ENCODE peak calls at places on chromosomes 12 and 14, in nine cellular contexts. One of them, this sample, is unnamed.

GRCh38 chr14:55386037-55386798 is 25.4 kb downstream of the ATG14 start:
- DNase-seq in transverse colon: peak
- DNase-seq in suprapubic skin: no peak
- DNase-seq in tibial nerve: no peak
- DNase-seq in SK-N-SH: no peak
- DNase-seq in esophagus muscularis mucosa: no peak
- DNase-seq in stomach: no peak
- DNase-seq in ovary: no peak
- DNase-seq in A549: no peak
- DNase-seq in this sample: no peak

GRCh38 chr14:81208489-81208888 is 12.3 kb downstream of the GTF2A1 start:
- DNase-seq in SK-N-SH: no peak
- DNase-seq in tibial nerve: no peak
- DNase-seq in ovary: no peak
- DNase-seq in suprapubic skin: no peak
- DNase-seq in esophagus muscularis mucosa: no peak
- DNase-seq in stomach: no peak
- DNase-seq in transverse colon: no peak
- DNase-seq in A549: no peak
- DNase-seq in this sample: no peak

GRCh38 chr14:100536141-100536540 is 51.1 kb downstream of the BEGAIN start:
- DNase-seq in SK-N-SH: peak
- DNase-seq in stomach: no peak
- DNase-seq in esophagus muscularis mucosa: no peak
- DNase-seq in transverse colon: no peak
- DNase-seq in tibial nerve: peak
- DNase-seq in suprapubic skin: peak
- DNase-seq in A549: no peak
- DNase-seq in ovary: no peak
- DNase-seq in this sample: peak

GRCh38 chr14:34021096-34021495 is 70.2 kb upstream of the EGLN3 start:
- DNase-seq in ovary: no peak
- DNase-seq in SK-N-SH: no peak
- DNase-seq in transverse colon: no peak
- DNase-seq in suprapubic skin: no peak
- DNase-seq in A549: no peak
- DNase-seq in stomach: no peak
- DNase-seq in tibial nerve: no peak
- DNase-seq in esophagus muscularis mucosa: peak
- DNase-seq in this sample: no peak

GRCh38 chr14:102351023-102351422 is 11.7 kb downstream of the CINP start:
- DNase-seq in suprapubic skin: no peak
- DNase-seq in transverse colon: no peak
- DNase-seq in stomach: no peak
- DNase-seq in tibial nerve: no peak
- DNase-seq in ovary: no peak
- DNase-seq in A549: no peak
- DNase-seq in SK-N-SH: no peak
- DNase-seq in esophagus muscularis mucosa: no peak
- DNase-seq in this sample: no peak

GRCh38 chr12:56778756-56779155 is 15.6 kb downstream of the HSD17B6 start:
- DNase-seq in ovary: no peak
- DNase-seq in suprapubic skin: no peak
- DNase-seq in A549: no peak
- DNase-seq in stomach: no peak
- DNase-seq in tibial nerve: no peak
- DNase-seq in SK-N-SH: no peak
- DNase-seq in esophagus muscularis mucosa: no peak
- DNase-seq in transverse colon: no peak
- DNase-seq in this sample: no peak

GRCh38 chr12:31966558-31967205 is 7.5 kb downstream of the RESF1 start:
- DNase-seq in esophagus muscularis mucosa: no peak
- DNase-seq in tibial nerve: no peak
- DNase-seq in transverse colon: no peak
- DNase-seq in stomach: no peak
- DNase-seq in suprapubic skin: no peak
- DNase-seq in SK-N-SH: no peak
- DNase-seq in A549: no peak
- DNase-seq in ovary: no peak
- DNase-seq in this sample: no peak

GRCh38 chr14:97366400-97366799 is 569.2 kb downstream of the VRK1 start:
- DNase-seq in A549: no peak
- DNase-seq in transverse colon: no peak
- DNase-seq in suprapubic skin: no peak
- DNase-seq in esophagus muscularis mucosa: no peak
- DNase-seq in ovary: no peak
- DNase-seq in stomach: no peak
- DNase-seq in SK-N-SH: no peak
- DNase-seq in tibial nerve: no peak
- DNase-seq in this sample: no peak

GRCh38 chr12:53300187-53300586 is 692 bp downstream of the MYG1 start:
- DNase-seq in A549: peak
- DNase-seq in stomach: no peak
- DNase-seq in ovary: no peak
- DNase-seq in SK-N-SH: peak
- DNase-seq in transverse colon: no peak
- DNase-seq in esophagus muscularis mucosa: no peak
- DNase-seq in tibial nerve: no peak
- DNase-seq in suprapubic skin: no peak
- DNase-seq in this sample: no peak

GRCh38 chr14:67837011-67837624 is 17.5 kb downstream of the RAD51B start:
- DNase-seq in transverse colon: peak
- DNase-seq in A549: peak
- DNase-seq in tibial nerve: no peak
- DNase-seq in SK-N-SH: peak
- DNase-seq in ovary: peak
- DNase-seq in esophagus muscularis mucosa: no peak
- DNase-seq in suprapubic skin: no peak
- DNase-seq in stomach: peak
- DNase-seq in this sample: peak

GRCh38 chr12:43208627-43209026 is 343.4 kb downstream of the ADAMTS20 start:
- DNase-seq in transverse colon: no peak
- DNase-seq in SK-N-SH: no peak
- DNase-seq in A549: no peak
- DNase-seq in stomach: no peak
- DNase-seq in suprapubic skin: no peak
- DNase-seq in tibial nerve: no peak
- DNase-seq in esophagus muscularis mucosa: no peak
- DNase-seq in ovary: no peak
- DNase-seq in this sample: no peak
- TF ChIP-seq EP300 in transverse colon: no peak
- TF ChIP-seq EP300 in SK-N-SH: no peak
- TF ChIP-seq EP300 in A549: no peak
- TF ChIP-seq EP300 in stomach: no peak
- TF ChIP-seq EP300 in suprapubic skin: no peak
- TF ChIP-seq EP300 in tibial nerve: no peak
- TF ChIP-seq EP300 in esophagus muscularis mucosa: no peak
- TF ChIP-seq EP300 in ovary: no peak
- TF ChIP-seq EP300 in this sample: no peak

DNA sequence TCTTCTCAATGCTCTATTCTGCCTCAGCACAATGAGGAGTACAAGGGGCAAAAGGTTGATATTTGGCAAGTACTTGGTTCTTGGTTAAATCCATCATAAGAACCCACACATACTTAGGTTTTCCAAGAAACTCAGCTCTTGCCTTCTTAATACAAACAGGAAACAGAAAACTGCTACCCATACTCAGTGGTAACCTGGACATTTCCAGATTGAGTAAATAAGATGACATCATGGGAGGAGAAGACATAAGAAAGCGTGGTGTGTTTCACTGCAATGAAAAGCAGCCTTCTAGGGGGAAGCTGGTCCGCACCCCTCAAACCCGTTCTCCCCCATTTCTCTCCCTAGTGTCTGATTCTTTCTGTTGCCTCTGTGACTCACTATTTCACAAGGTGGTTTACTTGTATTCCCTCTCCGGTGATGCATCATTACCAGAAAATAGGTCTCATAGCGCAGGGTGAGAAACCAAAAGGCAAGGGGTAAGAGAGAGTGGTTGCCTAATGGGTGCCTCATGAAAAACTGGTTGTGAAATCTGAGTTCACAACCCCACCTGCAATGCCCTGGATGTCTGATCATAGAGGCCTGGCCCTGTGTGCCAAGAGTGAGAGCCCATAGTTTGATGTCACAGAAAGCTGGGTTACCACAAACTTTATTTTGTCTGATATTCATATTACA is 326.5 kb upstream of the TBX3 start:
- DNase-seq in stomach: no peak
- DNase-seq in A549: no peak
- DNase-seq in transverse colon: no peak
- DNase-seq in suprapubic skin: no peak
- DNase-seq in ovary: no peak
- DNase-seq in tibial nerve: no peak
- DNase-seq in esophagus muscularis mucosa: no peak
- DNase-seq in SK-N-SH: no peak
- DNase-seq in this sample: no peak
- TF ChIP-seq EP300 in stomach: no peak
- TF ChIP-seq EP300 in A549: no peak
- TF ChIP-seq EP300 in transverse colon: no peak
- TF ChIP-seq EP300 in suprapubic skin: no peak
- TF ChIP-seq EP300 in ovary: no peak
- TF ChIP-seq EP300 in tibial nerve: no peak
- TF ChIP-seq EP300 in esophagus muscularis mucosa: no peak
- TF ChIP-seq EP300 in SK-N-SH: no peak
- TF ChIP-seq EP300 in this sample: no peak

GRCh38 chr14:50804181-50804721 is 26.7 kb downstream of the NIN start:
- DNase-seq in SK-N-SH: no peak
- DNase-seq in esophagus muscularis mucosa: peak
- DNase-seq in suprapubic skin: no peak
- DNase-seq in A549: no peak
- DNase-seq in tibial nerve: no peak
- DNase-seq in ovary: no peak
- DNase-seq in stomach: no peak
- DNase-seq in transverse colon: no peak
- DNase-seq in this sample: no peak
- TF ChIP-seq EP300 in SK-N-SH: peak
- TF ChIP-seq EP300 in esophagus muscularis mucosa: no peak
- TF ChIP-seq EP300 in suprapubic skin: no peak
- TF ChIP-seq EP300 in A549: no peak
- TF ChIP-seq EP300 in tibial nerve: no peak
- TF ChIP-seq EP300 in ovary: no peak
- TF ChIP-seq EP300 in stomach: no peak
- TF ChIP-seq EP300 in transverse colon: no peak
- TF ChIP-seq EP300 in this sample: no peak

GRCh38 chr12:62724285-62724684 is 210.7 kb downstream of the PPM1H start:
- DNase-seq in suprapubic skin: no peak
- DNase-seq in tibial nerve: no peak
- DNase-seq in esophagus muscularis mucosa: no peak
- DNase-seq in transverse colon: no peak
- DNase-seq in SK-N-SH: no peak
- DNase-seq in A549: no peak
- DNase-seq in ovary: no peak
- DNase-seq in stomach: no peak
- DNase-seq in this sample: no peak

GRCh38 chr12:62725781-62726180 is 209.2 kb downstream of the PPM1H start:
- DNase-seq in SK-N-SH: no peak
- DNase-seq in stomach: no peak
- DNase-seq in A549: no peak
- DNase-seq in transverse colon: no peak
- DNase-seq in esophagus muscularis mucosa: no peak
- DNase-seq in suprapubic skin: no peak
- DNase-seq in ovary: no peak
- DNase-seq in tibial nerve: no peak
- DNase-seq in this sample: no peak

GRCh38 chr12:62724947-62725447 is 210.0 kb downstream of the PPM1H start:
- DNase-seq in tibial nerve: no peak
- DNase-seq in transverse colon: peak
- DNase-seq in stomach: peak
- DNase-seq in esophagus muscularis mucosa: no peak
- DNase-seq in suprapubic skin: no peak
- DNase-seq in A549: peak
- DNase-seq in SK-N-SH: no peak
- DNase-seq in ovary: peak
- DNase-seq in this sample: no peak

GRCh38 chr12:62720661-62721330 is 214.2 kb downstream of the PPM1H start:
- DNase-seq in tibial nerve: peak
- DNase-seq in ovary: no peak
- DNase-seq in SK-N-SH: no peak
- DNase-seq in stomach: no peak
- DNase-seq in transverse colon: no peak
- DNase-seq in suprapubic skin: no peak
- DNase-seq in A549: no peak
- DNase-seq in esophagus muscularis mucosa: no peak
- DNase-seq in this sample: no peak

GRCh38 chr12:62722971-62723680 is 211.8 kb downstream of the PPM1H start:
- DNase-seq in A549: no peak
- DNase-seq in transverse colon: no peak
- DNase-seq in stomach: no peak
- DNase-seq in esophagus muscularis mucosa: no peak
- DNase-seq in suprapubic skin: no peak
- DNase-seq in tibial nerve: no peak
- DNase-seq in SK-N-SH: no peak
- DNase-seq in ovary: no peak
- DNase-seq in this sample: no peak
- TF ChIP-seq EP300 in A549: no peak
- TF ChIP-seq EP300 in transverse colon: no peak
- TF ChIP-seq EP300 in stomach: no peak
- TF ChIP-seq EP300 in esophagus muscularis mucosa: no peak
- TF ChIP-seq EP300 in suprapubic skin: no peak
- TF ChIP-seq EP300 in tibial nerve: no peak
- TF ChIP-seq EP300 in SK-N-SH: no peak
- TF ChIP-seq EP300 in ovary: no peak
- TF ChIP-seq EP300 in this sample: no peak

DNA sequence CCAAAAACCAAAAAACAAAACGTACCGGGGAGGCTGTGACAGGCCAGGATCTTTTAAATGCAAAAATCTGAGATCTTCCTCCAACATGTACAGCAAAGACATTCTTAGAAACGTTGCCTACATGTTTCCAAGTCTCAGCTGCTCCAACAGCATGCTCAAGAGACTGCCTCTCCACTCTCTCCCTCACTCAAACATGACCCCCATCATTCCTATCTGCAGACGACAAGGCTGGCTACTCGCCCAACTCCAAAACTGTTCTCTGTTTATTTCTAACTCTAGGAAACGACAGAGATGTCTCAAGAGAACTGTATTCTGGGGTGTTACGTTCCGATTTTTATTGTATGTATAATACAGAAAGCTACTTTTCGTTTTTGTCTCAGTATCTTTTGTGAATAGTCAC is 57.5 kb upstream of the TMCC3 start:
- DNase-seq in esophagus muscularis mucosa: no peak
- DNase-seq in tibial nerve: no peak
- DNase-seq in stomach: no peak
- DNase-seq in SK-N-SH: no peak
- DNase-seq in transverse colon: peak
- DNase-seq in ovary: peak
- DNase-seq in A549: no peak
- DNase-seq in suprapubic skin: no peak
- DNase-seq in this sample: peak
- TF ChIP-seq EP300 in esophagus muscularis mucosa: no peak
- TF ChIP-seq EP300 in tibial nerve: no peak
- TF ChIP-seq EP300 in stomach: no peak
- TF ChIP-seq EP300 in SK-N-SH: no peak
- TF ChIP-seq EP300 in transverse colon: no peak
- TF ChIP-seq EP300 in ovary: no peak
- TF ChIP-seq EP300 in A549: no peak
- TF ChIP-seq EP300 in suprapubic skin: no peak
- TF ChIP-seq EP300 in this sample: no peak

GRCh38 chr12:109962388-109962787 is 33.8 kb downstream of the GIT2 start:
- DNase-seq in esophagus muscularis mucosa: no peak
- DNase-seq in suprapubic skin: no peak
- DNase-seq in stomach: no peak
- DNase-seq in SK-N-SH: no peak
- DNase-seq in A549: no peak
- DNase-seq in ovary: no peak
- DNase-seq in transverse colon: no peak
- DNase-seq in tibial nerve: no peak
- DNase-seq in this sample: no peak
- TF ChIP-seq EP300 in esophagus muscularis mucosa: no peak
- TF ChIP-seq EP300 in suprapubic skin: no peak
- TF ChIP-seq EP300 in stomach: no peak
- TF ChIP-seq EP300 in SK-N-SH: no peak
- TF ChIP-seq EP300 in A549: no peak
- TF ChIP-seq EP300 in ovary: no peak
- TF ChIP-seq EP300 in transverse colon: no peak
- TF ChIP-seq EP300 in tibial nerve: no peak
- TF ChIP-seq EP300 in this sample: no peak

This sample was measured in sigmoid colon.